ENCODE peak calls at places on chromosomes 13 and 19, in nine cellular contexts. J is IMR-90, T is cardiac muscle cell, K is body of pancreas, F is transverse colon, S is neural progenitor cell, Z is brain microvascular endothelial cell, A is fibroblast of lung, V is GM23338. E is an unnamed sample. For H3K36me3, the result is how much of the 10 kb centered on the place peaks cover.

GRCh38 chr13:76009491-76009890 is 373.4 kb downstream of the LMO7 start:
- DNase-seq in V (no peak), A (peak), J (peak), K (no peak), Z (peak), F (no peak), S (no peak), T (no peak), E (no peak)

GRCh38 chr13:23183292-23183691 is 2.5 kb downstream of the SGCG start:
- DNase-seq in V (no peak), T (no peak), S (no peak), K (no peak), J (no peak), A (no peak), F (no peak), Z (no peak), E (no peak)

GRCh38 chr13:68160466-68160865 is 930.3 kb upstream of the PCDH9 start:
- DNase-seq in F (no peak), J (no peak), A (no peak), V (no peak), K (no peak), S (no peak), T (no peak), Z (no peak), E (no peak)

GRCh38 chr19:15404780-15405211 is 14.0 kb downstream of the AKAP8L start:
- DNase-seq in T (no peak), Z (no peak), J (no peak), F (no peak), S (no peak), V (no peak), K (no peak), A (no peak), E (no peak)

GRCh38 chr19:7869453-7869909 is 4.7 kb downstream of the PRR36 start:
- DNase-seq in F (peak), T (peak), S (peak), K (peak), A (peak), Z (no peak), J (peak), V (peak), E (no peak)

GRCh38 chr19:49554701-49555181 is 25.6 kb downstream of the NOSIP start:
- DNase-seq in T (peak), A (no peak), K (peak), Z (no peak), J (no peak), S (no peak), F (peak), V (no peak), E (no peak)

GRCh38 chr19:6241680-6242079 is 38.1 kb downstream of the MLLT1 start:
- DNase-seq in Z (no peak), K (peak), J (no peak), S (no peak), F (no peak), T (no peak), A (no peak), V (no peak), E (no peak)

GRCh38 chr13:93727301-93728141 is 500.9 kb downstream of the GPC6 start:
- DNase-seq in T (no peak), S (no peak), A (peak), F (no peak), Z (peak), V (no peak), J (peak), K (no peak), E (no peak)

GRCh38 chr13:45238945-45239795 is 38.3 kb upstream of the KCTD4 start:
- DNase-seq in A (peak), K (no peak), S (no peak), T (peak), V (no peak), J (peak), Z (peak), F (no peak), E (no peak)

GRCh38 chr13:102846261-102847015 is 606 bp downstream of the ERCC5 start:
- DNase-seq in S (peak), J (peak), T (peak), Z (peak), K (peak), A (peak), V (peak), F (peak), E (no peak)

GRCh38 chr13:44368599-44369368 is 4.8 kb upstream of the SERP2 start:
- DNase-seq in S (no peak), T (no peak), V (no peak), J (no peak), K (no peak), Z (no peak), A (no peak), F (peak), E (no peak)

GRCh38 chr13:34412817-34413365 is 529.2 kb upstream of the NBEA start:
- DNase-seq in Z (peak), A (no peak), J (no peak), K (no peak), V (no peak), F (no peak), T (no peak), S (no peak), E (peak)

GRCh38 chr13:35228536-35228935 is 248.0 kb downstream of the MAB21L1 start:
- DNase-seq in S (no peak), K (no peak), Z (no peak), A (no peak), F (no peak), V (no peak), T (no peak), J (no peak), E (no peak)

GRCh38 chr19:48421548-48421947 is 24.2 kb upstream of the GRWD1 start:
- DNase-seq in Z (no peak), T (no peak), K (no peak), J (no peak), A (no peak), V (no peak), F (no peak), S (no peak), E (no peak)

GRCh38 chr19:18895828-18896341 is at the start of gene CERS1:
- DNase-seq in A (no peak), F (no peak), J (no peak), T (no peak), V (peak), K (no peak), Z (no peak), S (peak), E (no peak)

GRCh38 chr13:114124921-114125320 is 7.5 kb downstream of the RASA3 start:
- DNase-seq in K (no peak), F (no peak), Z (peak), J (peak), V (no peak), S (no peak), A (peak), T (peak), E (peak)

GRCh38 chr19:18562086-18562485 is 4.4 kb downstream of the KXD1 start:
- DNase-seq in F (no peak), V (no peak), K (no peak), S (no peak), T (peak), Z (no peak), A (no peak), J (no peak), E (no peak)

GRCh38 chr19:962683-963385 is 21.3 kb upstream of the WDR18 start:
- DNase-seq in F (no peak), A (no peak), J (no peak), T (no peak), V (no peak), S (no peak), K (no peak), Z (no peak), E (no peak)

GRCh38 chr19:6861683-6862286 is 25.6 kb upstream of the ADGRE1 start:
- DNase-seq in A (no peak), S (no peak), Z (no peak), T (no peak), K (no peak), J (no peak), V (no peak), F (no peak), E (no peak)

GRCh38 chr13:45219123-45219891 is 18.5 kb upstream of the KCTD4 start:
- DNase-seq in K (no peak), J (no peak), F (no peak), S (no peak), A (no peak), T (no peak), V (no peak), Z (no peak), E (no peak)

GRCh38 chr19:39494661-39495060 is 4.1 kb upstream of the DLL3 start:
- DNase-seq in A (no peak), V (no peak), K (no peak), J (no peak), F (no peak), S (no peak), Z (no peak), T (no peak), E (no peak)

GRCh38 chr13:95256086-95256485 is 45.2 kb downstream of the ABCC4 start:
- DNase-seq in T (peak), F (no peak), V (no peak), K (no peak), Z (peak), S (no peak), A (peak), J (peak), E (peak)

GRCh38 chr13:113623491-113624234 is 34.3 kb downstream of the ATP4B start:
- DNase-seq in T (peak), Z (no peak), J (no peak), A (no peak), S (no peak), K (no peak), F (no peak), V (no peak), E (no peak)

GRCh38 chr19:3004522-3004921 is 24.6 kb downstream of the TLE2 start:
- DNase-seq in V (no peak), A (no peak), F (no peak), S (no peak), J (no peak), T (no peak), K (no peak), Z (no peak), E (no peak)

GRCh38 chr13:71610876-71611275 is 256.1 kb downstream of the DACH1 start:
- DNase-seq in A (no peak), J (no peak), Z (no peak), S (no peak), F (no peak), K (no peak), T (no peak), V (no peak), E (no peak)

GRCh38 chr19:41910992-41911888 is 17.0 kb downstream of the ERFL start:
- DNase-seq in T (no peak), A (no peak), V (no peak), S (no peak), F (no peak), Z (no peak), J (no peak), K (no peak), E (no peak)

GRCh38 chr19:10602330-10603083 is 15.4 kb upstream of the AP1M2 start:
- DNase-seq in V (peak), F (peak), K (peak), A (peak), Z (peak), T (peak), S (peak), J (peak), E (no peak)

GRCh38 chr19:34676697-34677385 is at the start of gene SCGB2B2:
- DNase-seq in J (no peak), V (peak), F (no peak), A (no peak), Z (no peak), S (no peak), K (no peak), T (no peak), E (no peak)

GRCh38 chr13:39210961-39211534 is 172.8 kb downstream of the NHLRC3 start:
- DNase-seq in V (peak), J (no peak), A (no peak), Z (peak), S (no peak), T (no peak), K (no peak), F (no peak), E (no peak)

GRCh38 chr19:36225219-36225892 is 10.4 kb downstream of the ZNF146 start:
- DNase-seq in F (no peak), Z (no peak), T (peak), J (peak), S (no peak), V (no peak), A (peak), K (no peak), E (no peak)

GRCh38 chr19:27765397-27765796 is 1447.6 kb downstream of the UQCRFS1 start:
- DNase-seq in T (no peak), V (no peak), A (no peak), J (no peak), F (no peak), S (no peak), K (no peak), Z (no peak), E (no peak)

GRCh38 chr19:3415695-3416094 is 49.3 kb downstream of the NFIC start:
- DNase-seq in S (no peak), A (no peak), F (no peak), V (no peak), Z (no peak), T (no peak), K (no peak), J (no peak), E (no peak)

GRCh38 chr19:1729568-1729925 is 23.8 kb upstream of the ONECUT3 start:
- DNase-seq in J (no peak), F (no peak), V (no peak), T (no peak), K (no peak), Z (no peak), S (no peak), A (no peak), E (no peak)

GRCh38 chr19:37505958-37506386 is 767 bp upstream of the ZNF793 start:
- DNase-seq in A (no peak), K (no peak), V (peak), T (no peak), F (no peak), Z (no peak), J (no peak), S (no peak), E (no peak)

GRCh38 chr13:85806553-85807175 is 7.4 kb upstream of the SLITRK6 start:
- DNase-seq in J (peak), Z (no peak), F (no peak), S (peak), A (peak), K (no peak), T (peak), V (peak), E (peak)

GRCh38 chr13:26872444-26873173 is 112.0 kb upstream of the GPR12 start:
- DNase-seq in V (peak), T (peak), K (peak), S (peak), J (peak), F (peak), A (peak), Z (peak), E (no peak)

GRCh38 chr13:46385946-46386345 is 1.1 kb downstream of the RUBCNL start:
- DNase-seq in V (peak), S (peak), A (no peak), F (no peak), J (no peak), Z (no peak), K (no peak), T (no peak), E (no peak)
- H3K4me3 ChIP-seq in V (peak), S (peak), A (no peak), F (peak), J (no peak), Z (no peak), K (no peak), T (peak), E (no peak)

GRCh38 chr13:107373551-107373950 is 805.6 kb upstream of the ARGLU1 start:
- DNase-seq in Z (peak), V (peak), F (no peak), A (peak), J (peak), S (peak), K (no peak), T (peak), E (peak)
- TF ChIP-seq CTCF in Z (peak), V (peak), F (no peak), A (peak), J (peak), S (peak), K (peak), T (peak), E (peak)

DNA sequence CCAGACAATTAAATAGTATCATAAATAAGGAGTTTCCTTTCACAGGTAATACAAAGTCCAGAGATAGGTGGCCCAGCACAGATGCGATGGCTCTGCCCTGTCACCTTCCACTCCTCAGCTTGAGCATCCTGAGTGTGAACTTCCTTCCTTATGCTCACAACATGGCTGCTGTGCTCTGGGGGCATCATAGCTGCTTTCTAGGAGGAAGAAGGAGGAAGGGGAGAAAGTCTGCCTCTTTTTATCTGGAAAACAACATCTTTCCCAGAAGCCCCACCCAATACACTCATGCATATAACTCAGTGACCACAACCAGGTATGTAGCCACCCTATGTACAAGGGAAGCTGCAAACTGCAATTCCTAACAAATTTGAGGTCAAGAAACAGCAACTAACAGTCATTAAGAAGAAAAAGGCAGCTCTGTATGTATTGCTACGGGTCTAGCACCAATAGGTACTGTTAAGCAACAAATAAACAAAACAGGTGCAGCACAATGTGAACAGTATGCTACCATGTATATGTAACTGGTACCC is 201.2 kb upstream of the UBL3 start:
- DNase-seq in V (peak), S (no peak), F (no peak), J (no peak), K (no peak), T (no peak), A (no peak), Z (no peak), E (no peak)
- H3K36me3 ChIP-seq in V (under half), S (under half), F (under half), J (under half), K (under half), T (under half), A (under half), Z (under half), E (under half)

GRCh38 chr19:44746616-44746945 is 1.9 kb upstream of the BCL3 start:
- DNase-seq in A (no peak), S (no peak), J (no peak), K (no peak), T (no peak), F (no peak), V (no peak), Z (no peak), E (no peak)
- H3K4me3 ChIP-seq in A (no peak), S (no peak), J (no peak), K (no peak), T (no peak), F (peak), V (peak), Z (no peak), E (no peak)

E was measured in kidney epithelial cell.